ENCODE peak calls at places on chromosomes 6 and 20, in five cellular contexts. Y is heart left ventricle, E is left ventricle myocardium inferior, H is hepatocyte, I is BE2C. R is an unnamed sample. For H3K9me3, the result is how much of the 10 kb centered on the place peaks cover.

GRCh38 chr6:4402477-4402976 is 267.2 kb upstream of the ECI2 start:
- DNase-seq in Y (peak), E (peak), H (no peak), I (no peak), R (no peak)

GRCh38 chr6:38656896-38657295 is 17.2 kb upstream of the BTBD9 start:
- DNase-seq in Y (no peak), E (no peak), H (no peak), I (no peak), R (no peak)

GRCh38 chr6:111353914-111354464 is 129.0 kb downstream of the REV3L start:
- DNase-seq in Y (no peak), E (no peak), H (no peak), I (no peak), R (no peak)

GRCh38 chr6:125839471-125839870 is 48.7 kb downstream of the NCOA7 start:
- DNase-seq in Y (no peak), E (no peak), H (no peak), I (no peak), R (no peak)

GRCh38 chr6:12186543-12186942 is 103.6 kb upstream of the EDN1 start:
- DNase-seq in Y (no peak), E (no peak), H (no peak), I (no peak), R (no peak)

GRCh38 chr6:66725670-66726069 is 1018.6 kb upstream of the EYS start:
- DNase-seq in Y (no peak), E (no peak), H (no peak), I (no peak), R (no peak)

GRCh38 chr20:25686081-25687077 is 10.3 kb downstream of the ZNF337 start:
- DNase-seq in Y (no peak), E (no peak), H (no peak), I (no peak), R (no peak)

GRCh38 chr6:56517155-56517745 is 125.4 kb downstream of the DST start:
- DNase-seq in Y (no peak), E (no peak), H (no peak), I (no peak), R (no peak)

GRCh38 chr6:5135783-5136376 is 50.7 kb downstream of the PPP1R3G start:
- DNase-seq in Y (no peak), E (no peak), H (no peak), I (peak), R (no peak)

GRCh38 chr6:53931086-53931485 is 136.3 kb downstream of the LRRC1 start:
- DNase-seq in Y (no peak), E (no peak), H (no peak), I (no peak), R (no peak)

GRCh38 chr6:136706431-136706830 is 85.8 kb downstream of the MAP3K5 start:
- DNase-seq in Y (no peak), E (no peak), H (no peak), I (no peak), R (no peak)

GRCh38 chr6:119233327-119233984 is 116.1 kb downstream of the MAN1A1 start:
- DNase-seq in Y (no peak), E (no peak), H (no peak), I (no peak), R (no peak)

GRCh38 chr6:133595076-133595868 is 293.6 kb upstream of the TCF21 start:
- DNase-seq in Y (no peak), E (no peak), H (peak), I (no peak), R (no peak)

GRCh38 chr6:146578054-146578453 is 20.7 kb upstream of the ADGB start:
- DNase-seq in Y (no peak), E (no peak), H (no peak), I (no peak), R (no peak)

GRCh38 chr6:39309942-39310531 is 4.2 kb downstream of the KCNK17 start:
- DNase-seq in Y (peak), E (peak), H (peak), I (peak), R (peak)

GRCh38 chr6:117463762-117464665 is 18.5 kb upstream of the DCBLD1 start:
- DNase-seq in Y (no peak), E (no peak), H (peak), I (no peak), R (no peak)

GRCh38 chr6:50602191-50602810 is 111.0 kb upstream of the TFAP2D start:
- DNase-seq in Y (no peak), E (no peak), H (peak), I (peak), R (no peak)

GRCh38 chr6:131049515-131050081 is 13.4 kb downstream of the EPB41L2 start:
- DNase-seq in Y (no peak), E (no peak), H (no peak), I (no peak), R (no peak)

GRCh38 chr6:131058236-131058635 is 4.8 kb downstream of the EPB41L2 start:
- DNase-seq in Y (no peak), E (no peak), H (no peak), I (no peak), R (no peak)

GRCh38 chr6:131054392-131055250 is 8.4 kb downstream of the EPB41L2 start:
- DNase-seq in Y (no peak), E (no peak), H (no peak), I (no peak), R (no peak)

GRCh38 chr6:131051316-131051715 is 11.7 kb downstream of the EPB41L2 start:
- DNase-seq in Y (no peak), E (no peak), H (no peak), I (no peak), R (no peak)

GRCh38 chr6:131053546-131054240 is 9.4 kb downstream of the EPB41L2 start:
- DNase-seq in Y (no peak), E (no peak), H (no peak), I (no peak), R (no peak)
- H3K9me3 ChIP-seq in Y (under half), E (under half), H (under half), I (under half), R (under half)

GRCh38 chr6:95243091-95243490 is 334.2 kb upstream of the MANEA start:
- DNase-seq in Y (no peak), E (no peak), H (no peak), I (no peak), R (no peak)

GRCh38 chr6:95244749-95245148 is 332.6 kb upstream of the MANEA start:
- DNase-seq in Y (no peak), E (no peak), H (no peak), I (no peak), R (no peak)

GRCh38 chr6:95249661-95250060 is 327.7 kb upstream of the MANEA start:
- DNase-seq in Y (no peak), E (no peak), H (no peak), I (no peak), R (no peak)

GRCh38 chr6:95249176-95249575 is 328.2 kb upstream of the MANEA start:
- DNase-seq in Y (no peak), E (no peak), H (no peak), I (no peak), R (no peak)

DNA sequence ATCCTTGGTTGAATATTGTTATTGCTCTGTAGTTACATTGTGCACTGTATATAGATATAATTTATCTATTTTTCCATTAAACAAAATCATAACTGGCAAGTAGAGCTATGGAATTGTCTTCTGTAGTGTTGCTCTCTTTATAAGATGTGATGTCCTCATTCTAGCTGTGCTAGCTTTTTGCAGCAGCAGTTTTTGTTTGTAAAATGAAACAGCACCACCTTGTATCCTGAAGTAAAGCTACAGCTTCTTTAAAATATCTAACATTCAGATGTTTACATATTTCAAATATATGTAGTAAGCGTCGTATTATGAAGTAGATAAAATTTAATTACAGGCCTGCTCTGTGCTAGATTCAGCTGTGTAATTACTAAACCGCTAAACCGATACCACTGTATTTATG is 328.8 kb upstream of the MANEA start:
- DNase-seq in Y (no peak), E (no peak), H (no peak), I (no peak), R (no peak)
- H3K4me3 ChIP-seq in Y (no peak), E (no peak), H (no peak), I (peak), R (no peak)

GRCh38 chr6:157912326-157912725 is 69.3 kb upstream of the SYNJ2 start:
- DNase-seq in Y (no peak), E (no peak), H (peak), I (no peak), R (no peak)

GRCh38 chr6:157908369-157909281 is 73.0 kb upstream of the SYNJ2 start:
- DNase-seq in Y (no peak), E (no peak), H (no peak), I (no peak), R (no peak)

GRCh38 chr6:157911786-157912185 is 69.9 kb upstream of the SYNJ2 start:
- DNase-seq in Y (no peak), E (no peak), H (no peak), I (peak), R (no peak)

GRCh38 chr6:157909282-157909664 is 72.4 kb upstream of the SYNJ2 start:
- DNase-seq in Y (no peak), E (no peak), H (no peak), I (no peak), R (no peak)

GRCh38 chr6:157911278-157911677 is 70.4 kb upstream of the SYNJ2 start:
- DNase-seq in Y (no peak), E (no peak), H (no peak), I (no peak), R (no peak)
- TF ChIP-seq CTCF in Y (no peak), E (peak), H (peak), I (peak), R (no peak)

DNA sequence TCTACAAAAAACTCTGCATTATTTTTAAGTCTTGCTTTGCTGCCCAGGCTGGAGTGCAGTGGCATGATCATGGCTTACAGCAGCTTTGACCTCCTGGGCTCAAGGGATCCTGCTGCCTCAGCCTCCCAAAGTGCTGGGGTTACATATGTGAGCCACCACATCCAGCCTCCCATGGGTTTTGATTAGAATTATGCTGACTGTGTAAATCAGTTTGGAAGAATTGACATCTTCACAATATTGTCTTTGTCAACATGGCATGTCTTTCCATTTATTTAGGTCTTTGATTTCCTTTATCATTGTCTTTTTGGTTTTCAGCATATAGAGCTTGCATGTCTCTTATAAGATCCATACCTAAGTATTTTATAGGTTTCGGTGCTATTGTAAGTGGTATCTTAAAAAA is 13.2 kb upstream of the APCDD1L start:
- DNase-seq in Y (no peak), E (no peak), H (no peak), I (no peak), R (no peak)
- H3K9me3 ChIP-seq in Y (half or more), E (half or more), H (under half), I (under half), R (under half)

GRCh38 chr20:39302312-39302711 is 340.2 kb downstream of the DHX35 start:
- DNase-seq in Y (no peak), E (no peak), H (no peak), I (no peak), R (no peak)
- H3K4me3 ChIP-seq in Y (no peak), E (no peak), H (no peak), I (no peak), R (no peak)

GRCh38 chr6:30914076-30914853 is at the start of gene VARS2:
- DNase-seq in Y (peak), E (peak), H (peak), I (peak), R (peak)
- TF ChIP-seq CTCF in Y (peak), E (peak), H (peak), I (peak), R (peak)

DNA sequence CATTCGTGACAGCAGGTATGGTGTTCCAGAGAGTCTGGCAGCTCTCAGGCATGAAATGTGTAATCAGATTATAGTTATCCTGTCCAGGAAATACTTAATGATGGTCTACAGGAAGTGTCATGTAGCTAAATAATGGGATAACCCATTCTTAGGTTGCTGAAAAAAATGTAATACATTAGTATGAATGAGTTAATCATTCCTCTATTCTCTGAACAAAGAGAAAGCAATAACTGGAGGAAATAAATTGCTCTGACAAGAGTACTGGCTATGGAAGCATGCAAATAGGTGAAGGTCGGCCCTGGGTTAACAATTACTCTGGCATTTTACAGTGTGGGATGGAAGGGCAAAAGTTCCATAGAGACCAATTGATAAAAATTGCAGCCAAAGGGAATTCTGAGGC is 740.5 kb downstream of the CBLN4 start:
- DNase-seq in Y (no peak), E (no peak), H (no peak), I (no peak), R (no peak)
- H3K9me3 ChIP-seq in Y (under half), E (under half), H (under half), I (under half), R (under half)

GRCh38 chr6:109800771-109801170 is 109.7 kb downstream of the FIG4 start:
- DNase-seq in Y (no peak), E (no peak), H (no peak), I (no peak), R (no peak)
- H3K4me3 ChIP-seq in Y (no peak), E (no peak), H (no peak), I (no peak), R (no peak)

GRCh38 chr20:4026093-4026601 is 10.8 kb upstream of the RNF24 start:
- DNase-seq in Y (peak), E (no peak), H (peak), I (peak), R (no peak)
- TF ChIP-seq CTCF in Y (peak), E (peak), H (peak), I (peak), R (no peak)

R was measured in pancreas.